ENCODE peak calls at places on chromosome 2, in seven cellular contexts. One of them, this sample, is unnamed.

GRCh38 chr2:19026156-19026660 is 332.2 kb downstream of the OSR1 start:
- DNase-seq in transverse colon: no peak
- DNase-seq in thoracic aorta: no peak
- DNase-seq in fibroblast of lung: no peak
- DNase-seq in heart right ventricle: no peak
- DNase-seq in CD4-positive, alpha-beta T cell: no peak
- DNase-seq in neural progenitor cell: no peak
- DNase-seq in this sample: no peak

GRCh38 chr2:238839428-238839827 is 8.5 kb upstream of the TWIST2 start:
- DNase-seq in transverse colon: no peak
- DNase-seq in thoracic aorta: no peak
- DNase-seq in fibroblast of lung: no peak
- DNase-seq in heart right ventricle: no peak
- DNase-seq in CD4-positive, alpha-beta T cell: no peak
- DNase-seq in neural progenitor cell: no peak
- DNase-seq in this sample: no peak

GRCh38 chr2:85750509-85751299 is 3.1 kb upstream of the ATOH8 start:
- DNase-seq in transverse colon: peak; percentile 75
- DNase-seq in thoracic aorta: no peak
- DNase-seq in fibroblast of lung: peak; percentile 70
- DNase-seq in heart right ventricle: peak; percentile 74
- DNase-seq in CD4-positive, alpha-beta T cell: peak; percentile 32
- DNase-seq in neural progenitor cell: peak; percentile 76
- DNase-seq in this sample: peak; percentile 81

GRCh38 chr2:56464613-56465012 is 280.8 kb downstream of the CCDC85A start:
- DNase-seq in transverse colon: no peak
- DNase-seq in thoracic aorta: no peak
- DNase-seq in fibroblast of lung: no peak
- DNase-seq in heart right ventricle: no peak
- DNase-seq in CD4-positive, alpha-beta T cell: no peak
- DNase-seq in neural progenitor cell: no peak
- DNase-seq in this sample: no peak

GRCh38 chr2:184780944-184781343 is 182.6 kb downstream of the ZNF804A start:
- DNase-seq in transverse colon: no peak
- DNase-seq in thoracic aorta: no peak
- DNase-seq in fibroblast of lung: no peak
- DNase-seq in heart right ventricle: no peak
- DNase-seq in CD4-positive, alpha-beta T cell: no peak
- DNase-seq in neural progenitor cell: no peak
- DNase-seq in this sample: no peak

GRCh38 chr2:120369250-120369649 is 23.3 kb downstream of the INHBB start:
- DNase-seq in transverse colon: no peak
- DNase-seq in thoracic aorta: no peak
- DNase-seq in fibroblast of lung: no peak
- DNase-seq in heart right ventricle: no peak
- DNase-seq in CD4-positive, alpha-beta T cell: no peak
- DNase-seq in neural progenitor cell: no peak
- DNase-seq in this sample: no peak

GRCh38 chr2:221569342-221570278 is 2.5 kb downstream of the EPHA4 start:
- DNase-seq in transverse colon: no peak
- DNase-seq in thoracic aorta: no peak
- DNase-seq in fibroblast of lung: no peak
- DNase-seq in heart right ventricle: no peak
- DNase-seq in CD4-positive, alpha-beta T cell: no peak
- DNase-seq in neural progenitor cell: peak; percentile 89
- DNase-seq in this sample: no peak

GRCh38 chr2:179338681-179339080 is 74.0 kb upstream of the SESTD1 start:
- DNase-seq in transverse colon: no peak
- DNase-seq in thoracic aorta: no peak
- DNase-seq in fibroblast of lung: peak; percentile 60
- DNase-seq in heart right ventricle: no peak
- DNase-seq in CD4-positive, alpha-beta T cell: no peak
- DNase-seq in neural progenitor cell: no peak
- DNase-seq in this sample: no peak

GRCh38 chr2:18085593-18085992 is 207.1 kb downstream of the KCNS3 start:
- DNase-seq in transverse colon: no peak
- DNase-seq in thoracic aorta: no peak
- DNase-seq in fibroblast of lung: no peak
- DNase-seq in heart right ventricle: no peak
- DNase-seq in CD4-positive, alpha-beta T cell: no peak
- DNase-seq in neural progenitor cell: no peak
- DNase-seq in this sample: no peak

GRCh38 chr2:102449370-102449974 is 23.6 kb upstream of the SLC9A4 start:
- DNase-seq in transverse colon: peak; percentile 30
- DNase-seq in thoracic aorta: no peak
- DNase-seq in fibroblast of lung: peak; percentile 66
- DNase-seq in heart right ventricle: peak; percentile 17
- DNase-seq in CD4-positive, alpha-beta T cell: peak; percentile 45
- DNase-seq in neural progenitor cell: peak; percentile 37
- DNase-seq in this sample: no peak

GRCh38 chr2:79860233-79861058 is 347.6 kb downstream of the CTNNA2 start:
- DNase-seq in transverse colon: no peak
- DNase-seq in thoracic aorta: no peak
- DNase-seq in fibroblast of lung: peak; percentile 9
- DNase-seq in heart right ventricle: no peak
- DNase-seq in CD4-positive, alpha-beta T cell: no peak
- DNase-seq in neural progenitor cell: peak; percentile 61
- DNase-seq in this sample: no peak

GRCh38 chr2:152409691-152410597 is 75.0 kb downstream of the FMNL2 start:
- DNase-seq in transverse colon: no peak
- DNase-seq in thoracic aorta: no peak
- DNase-seq in fibroblast of lung: no peak
- DNase-seq in heart right ventricle: no peak
- DNase-seq in CD4-positive, alpha-beta T cell: no peak
- DNase-seq in neural progenitor cell: no peak
- DNase-seq in this sample: no peak

GRCh38 chr2:105590780-105591660 is 153.7 kb upstream of the NCK2 start:
- DNase-seq in transverse colon: no peak
- DNase-seq in thoracic aorta: no peak
- DNase-seq in fibroblast of lung: no peak
- DNase-seq in heart right ventricle: no peak
- DNase-seq in CD4-positive, alpha-beta T cell: no peak
- DNase-seq in neural progenitor cell: no peak
- DNase-seq in this sample: no peak

GRCh38 chr2:132256251-132256902 is 94.6 kb upstream of the ANKRD30BL start:
- DNase-seq in transverse colon: no peak
- DNase-seq in thoracic aorta: no peak
- DNase-seq in fibroblast of lung: no peak
- DNase-seq in heart right ventricle: no peak
- DNase-seq in CD4-positive, alpha-beta T cell: no peak
- DNase-seq in neural progenitor cell: no peak
- DNase-seq in this sample: no peak

GRCh38 chr2:130930740-130931659 is 94.3 kb downstream of the ARHGEF4 start:
- DNase-seq in transverse colon: no peak
- DNase-seq in thoracic aorta: no peak
- DNase-seq in fibroblast of lung: no peak
- DNase-seq in heart right ventricle: no peak
- DNase-seq in CD4-positive, alpha-beta T cell: no peak
- DNase-seq in neural progenitor cell: no peak
- DNase-seq in this sample: no peak

GRCh38 chr2:134148843-134149472 is 104.9 kb upstream of the MGAT5 start:
- DNase-seq in transverse colon: no peak
- DNase-seq in thoracic aorta: no peak
- DNase-seq in fibroblast of lung: no peak
- DNase-seq in heart right ventricle: no peak
- DNase-seq in CD4-positive, alpha-beta T cell: no peak
- DNase-seq in neural progenitor cell: no peak
- DNase-seq in this sample: no peak

GRCh38 chr2:108905176-108905575 is 83.8 kb downstream of the EDAR start:
- DNase-seq in transverse colon: no peak
- DNase-seq in thoracic aorta: no peak
- DNase-seq in fibroblast of lung: no peak
- DNase-seq in heart right ventricle: no peak
- DNase-seq in CD4-positive, alpha-beta T cell: no peak
- DNase-seq in neural progenitor cell: no peak
- DNase-seq in this sample: no peak

GRCh38 chr2:222797308-222797707 is 63.5 kb upstream of the ACSL3 start:
- DNase-seq in transverse colon: no peak
- DNase-seq in thoracic aorta: no peak
- DNase-seq in fibroblast of lung: peak; percentile 51
- DNase-seq in heart right ventricle: no peak
- DNase-seq in CD4-positive, alpha-beta T cell: no peak
- DNase-seq in neural progenitor cell: no peak
- DNase-seq in this sample: no peak

GRCh38 chr2:43075906-43076585 is 150.4 kb downstream of the ZFP36L2 start:
- DNase-seq in transverse colon: no peak
- DNase-seq in thoracic aorta: no peak
- DNase-seq in fibroblast of lung: peak; percentile 82
- DNase-seq in heart right ventricle: no peak
- DNase-seq in CD4-positive, alpha-beta T cell: no peak
- DNase-seq in neural progenitor cell: no peak
- DNase-seq in this sample: no peak

GRCh38 chr2:218039171-218039570 is 29.9 kb upstream of the RUFY4 start:
- DNase-seq in transverse colon: no peak
- DNase-seq in thoracic aorta: no peak
- DNase-seq in fibroblast of lung: no peak
- DNase-seq in heart right ventricle: no peak
- DNase-seq in CD4-positive, alpha-beta T cell: no peak
- DNase-seq in neural progenitor cell: no peak
- DNase-seq in this sample: no peak

GRCh38 chr2:106139575-106139935 is 54.5 kb downstream of the UXS1 start:
- DNase-seq in transverse colon: no peak
- DNase-seq in thoracic aorta: no peak
- DNase-seq in fibroblast of lung: no peak
- DNase-seq in heart right ventricle: no peak
- DNase-seq in CD4-positive, alpha-beta T cell: no peak
- DNase-seq in neural progenitor cell: no peak
- DNase-seq in this sample: no peak

GRCh38 chr2:152408260-152408659 is 73.3 kb downstream of the FMNL2 start:
- DNase-seq in transverse colon: no peak
- DNase-seq in thoracic aorta: no peak
- DNase-seq in fibroblast of lung: no peak
- DNase-seq in heart right ventricle: no peak
- DNase-seq in CD4-positive, alpha-beta T cell: no peak
- DNase-seq in neural progenitor cell: no peak
- DNase-seq in this sample: no peak

GRCh38 chr2:126971481-126972271 is 73.0 kb downstream of the TEX51 start:
- DNase-seq in transverse colon: peak; percentile 78
- DNase-seq in thoracic aorta: peak; percentile 16
- DNase-seq in fibroblast of lung: peak; percentile 58
- DNase-seq in heart right ventricle: peak; percentile 63
- DNase-seq in CD4-positive, alpha-beta T cell: peak; percentile 47
- DNase-seq in neural progenitor cell: peak; percentile 87
- DNase-seq in this sample: peak; percentile 80

GRCh38 chr2:96888082-96889011 is 18.5 kb upstream of the SEMA4C start:
- DNase-seq in transverse colon: peak; percentile 74
- DNase-seq in thoracic aorta: no peak
- DNase-seq in fibroblast of lung: no peak
- DNase-seq in heart right ventricle: no peak
- DNase-seq in CD4-positive, alpha-beta T cell: no peak
- DNase-seq in neural progenitor cell: no peak
- DNase-seq in this sample: peak; percentile 72

GRCh38 chr2:240916571-240917008 is 10.5 kb downstream of the CROCC2 start:
- DNase-seq in transverse colon: no peak
- DNase-seq in thoracic aorta: peak; percentile 29
- DNase-seq in fibroblast of lung: peak; percentile 93
- DNase-seq in heart right ventricle: peak; percentile 76
- DNase-seq in CD4-positive, alpha-beta T cell: no peak
- DNase-seq in neural progenitor cell: peak; percentile 67
- DNase-seq in this sample: peak; percentile 52

GRCh38 chr2:239991689-239992314 is 33.3 kb downstream of the NDUFA10 start:
- DNase-seq in transverse colon: no peak
- DNase-seq in thoracic aorta: no peak
- DNase-seq in fibroblast of lung: peak; percentile 80
- DNase-seq in heart right ventricle: no peak
- DNase-seq in CD4-positive, alpha-beta T cell: no peak
- DNase-seq in neural progenitor cell: peak; percentile 63
- DNase-seq in this sample: no peak

GRCh38 chr2:148875387-148876051 is 492 bp downstream of the KIF5C start:
- DNase-seq in transverse colon: no peak
- DNase-seq in thoracic aorta: no peak
- DNase-seq in fibroblast of lung: no peak
- DNase-seq in heart right ventricle: no peak
- DNase-seq in CD4-positive, alpha-beta T cell: peak; percentile 18
- DNase-seq in neural progenitor cell: no peak
- DNase-seq in this sample: no peak
- H3K27ac ChIP-seq in transverse colon: no peak overlapping the region
- H3K27ac ChIP-seq in thoracic aorta: no peak overlapping the region
- H3K27ac ChIP-seq in fibroblast of lung: no peak overlapping the region
- H3K27ac ChIP-seq in heart right ventricle: no peak overlapping the region
- H3K27ac ChIP-seq in CD4-positive, alpha-beta T cell: no peak overlapping the region
- H3K27ac ChIP-seq in neural progenitor cell: peak overlapping the region; percentile 20
- H3K27ac ChIP-seq in this sample: no peak overlapping the region

DNA sequence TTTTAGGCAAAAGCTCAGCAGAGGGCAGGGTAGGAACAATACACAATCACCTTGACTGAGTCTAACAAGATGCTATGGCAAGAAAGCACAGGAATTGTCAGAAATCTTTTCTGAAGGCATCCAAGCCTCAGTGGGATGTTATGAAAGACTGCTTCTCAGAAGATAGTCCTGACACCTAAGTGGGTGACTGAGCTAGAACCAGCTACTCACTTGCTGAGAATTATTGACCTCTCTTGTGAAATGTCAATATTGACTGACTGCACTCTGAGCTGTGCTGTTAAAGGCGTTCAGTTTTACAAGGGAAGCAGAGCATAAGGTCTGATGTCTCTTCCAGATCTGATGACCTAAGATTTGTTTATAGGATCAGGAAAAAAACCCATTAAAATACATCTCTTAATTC is 46.1 kb downstream of the TACR1 start:
- DNase-seq in transverse colon: no peak
- DNase-seq in thoracic aorta: no peak
- DNase-seq in fibroblast of lung: no peak
- DNase-seq in heart right ventricle: no peak
- DNase-seq in CD4-positive, alpha-beta T cell: no peak
- DNase-seq in neural progenitor cell: no peak
- DNase-seq in this sample: no peak
- TF ChIP-seq CTCF in transverse colon: no peak
- TF ChIP-seq CTCF in thoracic aorta: no peak
- TF ChIP-seq CTCF in fibroblast of lung: no peak
- TF ChIP-seq CTCF in heart right ventricle: no peak
- TF ChIP-seq CTCF in CD4-positive, alpha-beta T cell: no peak
- TF ChIP-seq CTCF in neural progenitor cell: no peak
- TF ChIP-seq CTCF in this sample: no peak

DNA sequence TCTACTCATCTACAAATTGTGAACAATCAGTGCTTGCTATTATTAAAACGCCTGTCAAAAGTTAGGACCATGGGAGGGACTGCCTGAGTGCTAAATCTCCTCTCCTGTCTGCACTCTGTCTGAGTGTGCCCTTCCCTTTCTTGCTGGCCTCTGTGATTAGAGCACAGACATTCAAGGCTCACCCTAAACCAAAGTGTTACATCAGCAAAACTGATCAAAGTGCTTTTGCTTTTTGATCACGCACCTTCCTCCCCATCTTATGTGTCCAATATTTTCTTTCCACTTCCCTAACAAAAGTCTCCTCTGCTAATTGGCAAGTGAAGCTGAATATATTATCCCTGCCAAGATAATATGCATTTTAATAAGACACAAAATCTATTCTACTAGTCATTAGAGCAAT is 30.5 kb upstream of the DNAJC10 start:
- DNase-seq in transverse colon: no peak
- DNase-seq in thoracic aorta: no peak
- DNase-seq in fibroblast of lung: no peak
- DNase-seq in heart right ventricle: no peak
- DNase-seq in CD4-positive, alpha-beta T cell: no peak
- DNase-seq in neural progenitor cell: no peak
- DNase-seq in this sample: no peak
- H3K27ac ChIP-seq in transverse colon: no peak overlapping the region
- H3K27ac ChIP-seq in thoracic aorta: no peak overlapping the region
- H3K27ac ChIP-seq in fibroblast of lung: no peak overlapping the region
- H3K27ac ChIP-seq in heart right ventricle: no peak overlapping the region
- H3K27ac ChIP-seq in CD4-positive, alpha-beta T cell: no peak overlapping the region
- H3K27ac ChIP-seq in neural progenitor cell: no peak overlapping the region
- H3K27ac ChIP-seq in this sample: no peak overlapping the region

GRCh38 chr2:33018271-33018670 is 71.5 kb downstream of the LTBP1 start:
- DNase-seq in transverse colon: no peak
- DNase-seq in thoracic aorta: no peak
- DNase-seq in fibroblast of lung: no peak
- DNase-seq in heart right ventricle: no peak
- DNase-seq in CD4-positive, alpha-beta T cell: no peak
- DNase-seq in neural progenitor cell: no peak
- DNase-seq in this sample: no peak
- TF ChIP-seq CTCF in transverse colon: no peak
- TF ChIP-seq CTCF in thoracic aorta: no peak
- TF ChIP-seq CTCF in fibroblast of lung: no peak
- TF ChIP-seq CTCF in heart right ventricle: no peak
- TF ChIP-seq CTCF in CD4-positive, alpha-beta T cell: no peak
- TF ChIP-seq CTCF in neural progenitor cell: no peak
- TF ChIP-seq CTCF in this sample: no peak